ENCODE peak calls at places on chromosomes 4 and X, in six cellular contexts. R is suprapubic skin, I is stomach, W is transverse colon, O is SK-N-SH, G is K562. Z is an unnamed sample.

GRCh38 chr4:89365375-89366170 is 58.0 kb upstream of the GPRIN3 start:
- DNase-seq in G (no peak), O (no peak), W (no peak), I (no peak), R (no peak), Z (no peak)

GRCh38 chr4:336099-336892 is 1.3 kb upstream of the ZNF141 start:
- DNase-seq in G (no peak), O (peak), R (peak), I (no peak), W (peak), Z (peak)

GRCh38 chr4:15901996-15902395 is 36.5 kb downstream of the FGFBP1 start:
- DNase-seq in G (no peak), R (no peak), W (no peak), O (no peak), I (no peak), Z (no peak)

GRCh38 chr4:168480991-168481588 is 798 bp upstream of the DDX60L start:
- DNase-seq in G (peak), I (no peak), R (no peak), W (peak), O (peak), Z (peak)

GRCh38 chr4:186190456-186191265 is 706 bp upstream of the CYP4V2 start:
- DNase-seq in R (no peak), G (peak), W (peak), O (peak), I (no peak), Z (peak)

GRCh38 chrX:121231566-121232358 is 184.4 kb downstream of the GLUD2 start:
- DNase-seq in W (no peak), R (no peak), I (no peak), O (no peak), G (no peak), Z (no peak)

GRCh38 chr4:140130677-140131076 is 23.3 kb downstream of the MAML3 start:
- DNase-seq in O (no peak), W (no peak), I (no peak), R (no peak), G (no peak), Z (no peak)

GRCh38 chrX:85017721-85018120 is 14.0 kb downstream of the APOOL start:
- DNase-seq in R (no peak), G (no peak), O (no peak), W (no peak), I (no peak), Z (no peak)

GRCh38 chrX:84865113-84865512 is 138.6 kb upstream of the APOOL start:
- DNase-seq in G (no peak), O (no peak), R (no peak), W (no peak), I (no peak), Z (no peak)

GRCh38 chr4:4810365-4810764 is 49.1 kb upstream of the MSX1 start:
- DNase-seq in W (no peak), O (no peak), G (no peak), R (no peak), I (no peak), Z (no peak)

GRCh38 chr4:3683744-3684421 is 82.3 kb upstream of the ADRA2C start:
- DNase-seq in I (no peak), W (no peak), G (no peak), R (peak), O (no peak), Z (peak)

GRCh38 chrX:153704021-153704526 is 16.3 kb downstream of the SLC6A8 start:
- DNase-seq in W (no peak), O (no peak), I (no peak), R (no peak), G (no peak), Z (no peak)

GRCh38 chr4:180618396-180618795 is 1624.8 kb upstream of the TENM3 start:
- DNase-seq in I (no peak), R (no peak), O (no peak), G (no peak), W (no peak), Z (no peak)

GRCh38 chr4:76679691-76680090 is 218.3 kb downstream of the SOWAHB start:
- DNase-seq in I (no peak), O (no peak), G (no peak), R (no peak), W (no peak), Z (no peak)

GRCh38 chr4:2938906-2939305 is 24.3 kb downstream of the NOP14 start:
- DNase-seq in R (peak), W (peak), G (no peak), O (no peak), I (no peak), Z (peak)

GRCh38 chrX:68821616-68822015 is 7.2 kb upstream of the EFNB1 start:
- DNase-seq in R (no peak), W (no peak), O (no peak), G (no peak), I (no peak), Z (no peak)

GRCh38 chrX:150692837-150693781 is at the start of gene MTMR1:
- DNase-seq in R (no peak), G (peak), W (peak), I (peak), O (peak), Z (peak)

GRCh38 chr4:185017964-185018772 is at the start of gene HELT:
- DNase-seq in G (no peak), R (no peak), I (no peak), W (no peak), O (no peak), Z (no peak)

GRCh38 chrX:53445977-53446376 is 11.8 kb upstream of the HSD17B10 start:
- DNase-seq in O (peak), I (peak), R (no peak), G (peak), W (peak), Z (no peak)

GRCh38 chr4:53622739-53623151 is 31.5 kb upstream of the LNX1 start:
- DNase-seq in R (no peak), O (no peak), W (no peak), I (no peak), G (no peak), Z (no peak)

GRCh38 chr4:87540176-87541058 is 11.2 kb upstream of the SPARCL1 start:
- DNase-seq in O (no peak), W (peak), I (no peak), R (no peak), G (no peak), Z (peak)
- TF ChIP-seq EP300 in O (no peak), W (peak), I (peak), R (peak), G (no peak), Z (peak)

GRCh38 chrX:40098264-40099045 is 697 bp upstream of the BCOR start:
- DNase-seq in O (peak), G (peak), W (peak), R (no peak), I (no peak), Z (no peak)
- TF ChIP-seq POLR2AphosphoS5 in O (no peak), G (peak), W (peak), R (no peak), I (no peak), Z (peak)

GRCh38 chr4:92969650-92970370 is 666.0 kb downstream of the GRID2 start:
- DNase-seq in I (no peak), O (no peak), W (no peak), G (no peak), R (no peak), Z (no peak)
- TF ChIP-seq EP300 in I (no peak), O (no peak), W (no peak), G (no peak), R (no peak), Z (no peak)

GRCh38 chr4:152258391-152258790 is 277.5 kb downstream of the FBXW7 start:
- DNase-seq in G (no peak), O (no peak), R (no peak), W (no peak), I (no peak), Z (no peak)

GRCh38 chr4:152257601-152258066 is 278.3 kb downstream of the FBXW7 start:
- DNase-seq in G (no peak), I (no peak), R (no peak), W (no peak), O (no peak), Z (no peak)

GRCh38 chr4:152258804-152259708 is 276.8 kb downstream of the FBXW7 start:
- DNase-seq in O (no peak), R (no peak), W (no peak), I (no peak), G (no peak), Z (no peak)

GRCh38 chr4:152256996-152257395 is 278.9 kb downstream of the FBXW7 start:
- DNase-seq in W (no peak), R (no peak), O (no peak), I (no peak), G (no peak), Z (no peak)

GRCh38 chr4:152255437-152255836 is 280.5 kb downstream of the FBXW7 start:
- DNase-seq in G (no peak), R (no peak), I (no peak), W (no peak), O (no peak), Z (no peak)
- TF ChIP-seq POLR2AphosphoS5 in G (no peak), R (no peak), I (no peak), W (no peak), O (no peak), Z (no peak)

DNA sequence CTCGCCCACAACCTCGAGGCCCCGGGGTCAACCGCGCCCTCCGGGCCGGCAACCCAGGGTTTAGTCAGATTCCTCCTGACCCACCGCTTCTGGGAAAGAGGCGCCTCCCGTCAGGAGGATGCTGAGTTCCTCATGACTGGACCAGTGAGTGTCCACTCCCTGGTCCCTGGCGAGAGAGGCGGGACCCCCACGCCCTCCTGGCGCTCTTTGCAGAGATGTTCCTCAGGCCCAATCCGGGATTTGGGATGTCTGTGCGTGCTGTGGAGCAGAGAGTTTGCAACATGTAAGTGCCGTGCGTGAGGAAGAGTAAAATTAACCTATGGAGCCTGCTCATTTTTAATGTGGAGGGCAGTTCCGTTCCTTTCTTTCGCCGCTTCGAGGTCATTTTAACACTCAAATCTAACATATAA is 822 bp upstream of the UGDH start:
- DNase-seq in W (no peak), O (no peak), R (peak), G (no peak), I (no peak), Z (peak)
- TF ChIP-seq EP300 in W (no peak), O (no peak), R (no peak), G (no peak), I (no peak), Z (no peak)

DNA sequence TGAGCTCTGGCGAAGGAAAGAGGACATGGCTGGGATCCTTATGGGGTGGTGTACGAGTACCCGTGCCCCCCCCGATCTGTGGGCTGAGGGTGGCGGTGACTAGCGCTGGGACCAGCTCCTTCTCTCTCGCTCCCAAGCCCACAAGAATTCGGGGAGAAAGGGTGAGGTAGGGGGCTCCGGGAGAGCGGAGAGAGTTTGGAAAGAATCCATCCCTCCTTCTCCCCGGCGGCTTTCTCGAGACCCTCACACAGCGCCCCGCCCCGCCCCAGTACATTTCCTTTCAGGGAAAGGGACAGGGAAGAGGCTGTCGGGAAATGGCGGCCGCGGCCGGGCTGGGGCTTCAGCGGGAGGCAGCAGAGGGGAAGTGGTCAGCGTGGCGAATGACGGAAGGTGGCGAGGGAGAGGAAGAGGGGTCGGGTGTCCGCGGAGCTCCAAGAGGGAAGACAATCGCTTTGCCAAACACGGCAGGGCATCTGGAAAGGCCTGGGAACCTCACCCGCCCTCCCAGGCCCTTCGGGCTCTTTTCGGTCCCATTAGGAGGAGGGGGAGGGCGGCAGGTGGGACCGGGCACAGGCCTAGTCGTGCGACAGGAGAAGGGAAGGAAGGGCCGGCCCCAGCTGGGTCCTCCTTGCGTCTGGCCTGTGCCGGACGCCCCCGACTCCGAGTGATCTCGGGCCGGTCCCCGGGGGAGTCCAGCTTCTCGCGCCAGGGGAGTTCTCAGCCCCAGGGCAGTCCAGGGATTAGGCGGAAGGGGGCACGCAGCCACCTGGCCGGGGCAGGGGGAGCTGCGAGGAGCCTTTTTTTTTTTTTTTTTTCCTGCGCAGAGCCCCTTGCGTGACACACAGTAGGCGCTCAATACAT is 10.2 kb downstream of the HNRNPH2 start:
- DNase-seq in O (peak), G (no peak), R (peak), I (peak), W (peak), Z (peak)
- TF ChIP-seq POLR2AphosphoS5 in O (no peak), G (no peak), R (no peak), I (no peak), W (no peak), Z (no peak)

GRCh38 chrX:39409246-39409917 is 608.1 kb downstream of the MID1IP1 start:
- DNase-seq in W (no peak), I (no peak), R (no peak), G (no peak), O (no peak), Z (no peak)

GRCh38 chrX:39401483-39402110 is 600.3 kb downstream of the MID1IP1 start:
- DNase-seq in G (no peak), O (no peak), W (no peak), I (no peak), R (no peak), Z (no peak)

GRCh38 chrX:39402158-39402557 is 600.9 kb downstream of the MID1IP1 start:
- DNase-seq in R (no peak), I (no peak), W (no peak), O (no peak), G (no peak), Z (no peak)

GRCh38 chrX:39406799-39407198 is 605.5 kb downstream of the MID1IP1 start:
- DNase-seq in G (no peak), W (no peak), O (no peak), I (no peak), R (no peak), Z (no peak)
- TF ChIP-seq EP300 in G (no peak), W (no peak), O (no peak), I (no peak), R (no peak), Z (no peak)